ENCODE peak calls at places on chromosomes 16 and 17, in five cellular contexts. U is heart right ventricle, Q is body of pancreas, J is IMR-90, A is adrenal gland. N is an unnamed sample.
A peak's percentile ranks its signal among the peaks of the same experiment; 100 is the strongest.

GRCh38 chr17:32495347-32496253 is 8.8 kb downstream of the CDK5R1 start:
- DNase-seq in Q (no peak), J (peak; percentile 30), U (peak; percentile 47), A (no peak), N (peak; percentile 37)

GRCh38 chr17:64993867-64994266 is 62.7 kb downstream of the GNA13 start:
- DNase-seq in A (no peak), U (no peak), J (no peak), Q (no peak), N (no peak)

GRCh38 chr16:11201498-11202259 is 54.3 kb downstream of the SOCS1 start:
- DNase-seq in U (no peak), J (peak; percentile 93), Q (no peak), A (peak; percentile 61), N (peak; percentile 72)

GRCh38 chr17:50093246-50093645 is 1.9 kb upstream of the PDK2 start:
- DNase-seq in Q (no peak), A (no peak), U (no peak), J (no peak), N (no peak)

GRCh38 chr17:38554430-38555350 is 51.1 kb downstream of the SRCIN1 start:
- DNase-seq in J (peak; percentile 14), U (no peak), A (no peak), Q (no peak), N (peak; percentile 69)

GRCh38 chr16:11175106-11175795 is 80.8 kb downstream of the SOCS1 start:
- DNase-seq in A (no peak), U (no peak), Q (no peak), J (no peak), N (no peak)

GRCh38 chr16:30185683-30186421 is 2.5 kb downstream of the CORO1A start:
- DNase-seq in U (peak; percentile 29), A (peak; percentile 30), Q (peak; percentile 19), J (no peak), N (no peak)

GRCh38 chr16:86248325-86248905 is 261.9 kb upstream of the FOXF1 start:
- DNase-seq in Q (no peak), U (no peak), J (no peak), A (no peak), N (no peak)

GRCh38 chr16:57606847-57607501 is 21.5 kb upstream of the ADGRG1 start:
- DNase-seq in A (peak; percentile 12), Q (peak; percentile 78), U (no peak), J (no peak), N (no peak)

GRCh38 chr16:54077412-54077821 is 209.2 kb downstream of the IRX3 start:
- DNase-seq in Q (no peak), U (no peak), J (peak; percentile 81), A (no peak), N (peak; percentile 50)

GRCh38 chr17:70804161-70804560 is 634.8 kb downstream of the KCNJ2 start:
- DNase-seq in Q (no peak), A (no peak), J (peak; percentile 61), U (no peak), N (no peak)

GRCh38 chr17:49327835-49328784 is 33.9 kb downstream of the ZNF652 start:
- DNase-seq in A (no peak), Q (no peak), J (peak; percentile 9), U (no peak), N (no peak)

GRCh38 chr17:77098884-77099545 is 41.8 kb upstream of the SEC14L1 start:
- DNase-seq in U (peak; percentile 72), J (peak; percentile 85), Q (peak; percentile 57), A (peak; percentile 76), N (peak; percentile 89)

GRCh38 chr17:77097772-77098171 is 43.0 kb upstream of the SEC14L1 start:
- DNase-seq in J (no peak), U (no peak), Q (no peak), A (no peak), N (no peak)

GRCh38 chr17:77095461-77095860 is 45.3 kb upstream of the SEC14L1 start:
- DNase-seq in A (no peak), J (no peak), Q (no peak), U (no peak), N (no peak)

GRCh38 chr17:77100009-77100408 is 40.8 kb upstream of the SEC14L1 start:
- DNase-seq in U (peak; percentile 58), Q (no peak), A (peak; percentile 59), J (no peak), N (no peak)

GRCh38 chr17:77096570-77097214 is 44.1 kb upstream of the SEC14L1 start:
- DNase-seq in A (peak; percentile 58), U (no peak), Q (peak; percentile 47), J (peak; percentile 73), N (peak; percentile 73)
- H3K4me3 ChIP-seq in A (no peak overlapping the region), U (no peak overlapping the region), Q (no peak overlapping the region), J (no peak overlapping the region), N (no peak overlapping the region)

GRCh38 chr16:28477311-28477920 is 5.3 kb upstream of the NPIPB7 start:
- DNase-seq in U (no peak), A (no peak), J (no peak), Q (no peak), N (no peak)

GRCh38 chr16:28486266-28486665 is 5.6 kb downstream of the CLN3 start:
- DNase-seq in Q (no peak), U (no peak), A (no peak), J (no peak), N (no peak)

GRCh38 chr16:28478511-28479180 is 6.5 kb upstream of the NPIPB7 start:
- DNase-seq in A (no peak), J (no peak), U (no peak), Q (no peak), N (no peak)

GRCh38 chr16:28482026-28482425 is 9.8 kb downstream of the CLN3 start:
- DNase-seq in A (no peak), J (no peak), U (no peak), Q (no peak), N (no peak)
- H3K27ac ChIP-seq in A (no peak overlapping the region), J (no peak overlapping the region), U (no peak overlapping the region), Q (no peak overlapping the region), N (no peak overlapping the region)

DNA sequence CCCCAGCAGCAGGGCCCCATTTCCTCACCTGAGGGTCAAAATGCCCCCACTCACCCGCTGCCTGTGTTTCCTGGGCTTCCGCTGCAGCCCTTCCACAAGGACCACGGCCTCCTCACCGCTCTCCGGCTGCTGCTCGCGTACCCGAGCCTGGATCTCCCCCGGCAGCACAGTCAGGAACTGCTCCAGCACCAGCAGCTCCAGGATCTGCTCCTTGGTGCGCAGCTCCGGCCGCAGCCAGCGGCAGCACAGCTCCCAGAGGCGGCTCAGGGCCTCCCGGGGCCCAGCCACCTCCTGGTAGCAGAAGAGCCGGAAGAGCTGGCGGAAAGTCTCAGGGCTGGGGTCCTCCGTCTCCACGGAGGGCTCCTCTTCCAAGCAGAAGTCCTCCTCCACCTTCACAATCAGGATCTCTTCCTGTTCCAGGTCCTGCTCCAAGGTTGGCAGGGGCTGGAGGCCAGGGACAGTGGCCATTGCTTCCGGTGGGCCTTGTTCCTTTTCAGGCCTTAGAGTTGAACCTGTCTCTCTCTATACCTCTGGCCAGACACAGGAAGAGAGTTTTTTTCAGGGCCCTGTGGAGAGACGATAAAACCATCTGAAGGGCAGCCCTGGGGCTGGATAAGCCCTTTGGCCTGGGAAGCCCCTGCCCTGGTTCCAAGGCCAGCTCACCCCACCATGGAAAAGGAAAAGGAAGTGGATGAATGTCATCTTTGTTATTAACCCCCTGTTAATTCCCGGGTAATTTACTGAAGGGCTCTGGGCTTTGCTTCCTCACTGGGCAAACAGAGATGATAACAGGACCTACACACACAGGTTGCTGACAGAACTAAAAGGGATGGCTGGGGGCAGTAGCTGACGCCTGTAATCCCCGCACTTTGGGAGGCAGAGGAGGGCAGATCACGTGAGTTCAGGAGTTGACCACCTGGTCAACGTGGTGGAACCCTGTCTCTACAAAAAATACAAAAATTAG is 1.2 kb downstream of the ZNF500 start:
- DNase-seq in U (no peak), A (no peak), J (no peak), Q (no peak), N (no peak)
- H3K4me3 ChIP-seq in U (peak overlapping the region; percentile 97), A (no peak overlapping the region), J (peak overlapping the region; percentile 88), Q (no peak overlapping the region), N (peak overlapping the region; percentile 83)

GRCh38 chr16:87918866-87919680 is 17.3 kb downstream of the CA5A start:
- DNase-seq in Q (no peak), J (no peak), U (peak; percentile 68), A (peak; percentile 57), N (no peak)
- H3K27ac ChIP-seq in Q (peak overlapping the region; percentile 76), J (no peak overlapping the region), U (no peak overlapping the region), A (peak overlapping the region; percentile 69), N (no peak overlapping the region)

DNA sequence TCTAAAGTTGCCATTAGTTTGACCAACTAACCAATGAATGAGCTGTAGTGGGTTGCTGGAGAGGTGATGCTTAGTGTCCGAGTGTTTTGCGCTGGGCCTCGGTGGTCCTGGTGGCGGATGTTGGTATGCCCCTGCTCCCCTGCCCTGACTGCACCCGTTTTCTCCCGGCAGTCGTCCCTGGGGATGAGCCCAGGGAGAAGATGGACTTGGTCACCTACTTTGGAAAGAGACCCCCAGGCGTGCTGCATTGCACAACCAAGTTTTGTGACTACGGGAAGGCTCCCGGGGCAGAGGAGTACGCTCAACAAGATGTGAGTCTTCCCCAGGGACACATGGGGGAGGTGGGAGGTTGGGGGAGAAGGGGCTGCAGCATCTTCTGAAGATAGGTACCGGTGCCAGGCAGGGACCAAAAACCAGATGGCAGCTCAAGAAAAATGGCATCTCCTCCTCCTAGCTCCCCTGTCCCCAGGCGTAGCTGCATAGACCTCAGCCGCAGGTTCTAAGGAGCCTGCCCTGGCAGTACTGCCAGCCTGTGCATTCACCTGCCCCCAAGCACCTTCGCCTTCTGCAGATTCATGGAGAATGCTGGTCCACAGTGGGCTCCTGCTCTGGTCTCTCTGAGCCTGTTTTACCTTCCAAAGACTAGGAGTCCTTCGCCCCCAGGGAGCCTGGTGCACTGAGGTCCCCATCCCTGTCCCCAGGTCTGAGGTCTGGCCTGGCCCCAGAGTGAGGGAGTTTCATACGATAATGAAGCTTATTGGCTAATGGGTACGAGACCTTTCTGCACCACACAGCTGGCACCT is 5.3 kb downstream of the CNP start:
- DNase-seq in A (no peak), J (no peak), U (no peak), Q (no peak), N (no peak)
- H3K4me3 ChIP-seq in A (no peak overlapping the region), J (no peak overlapping the region), U (no peak overlapping the region), Q (no peak overlapping the region), N (no peak overlapping the region)

GRCh38 chr16:1435921-1436697 is 5.2 kb downstream of the PERCC1 start:
- DNase-seq in Q (no peak), J (no peak), A (no peak), U (no peak), N (no peak)
- H3K27ac ChIP-seq in Q (no peak overlapping the region), J (no peak overlapping the region), A (no peak overlapping the region), U (no peak overlapping the region), N (no peak overlapping the region)

GRCh38 chr16:51103590-51103989 is 47.5 kb downstream of the SALL1 start:
- DNase-seq in J (no peak), Q (no peak), U (no peak), A (no peak), N (no peak)

GRCh38 chr16:51110618-51111234 is 40.3 kb downstream of the SALL1 start:
- DNase-seq in U (no peak), A (no peak), J (no peak), Q (no peak), N (no peak)

GRCh38 chr16:51112311-51112710 is 38.8 kb downstream of the SALL1 start:
- DNase-seq in J (no peak), Q (no peak), U (no peak), A (no peak), N (no peak)

GRCh38 chr16:51109173-51109572 is 41.9 kb downstream of the SALL1 start:
- DNase-seq in A (no peak), Q (no peak), J (no peak), U (no peak), N (no peak)

GRCh38 chr16:51107742-51108141 is 43.3 kb downstream of the SALL1 start:
- DNase-seq in U (no peak), Q (no peak), A (no peak), J (no peak), N (no peak)
- H3K4me3 ChIP-seq in U (no peak overlapping the region), Q (no peak overlapping the region), A (no peak overlapping the region), J (no peak overlapping the region), N (no peak overlapping the region)